ENCODE peak calls at places on chromosomes 16 and 17, in eight cellular contexts. K is IMR-90, Z is AG10803, W is spleen, B is lower leg skin, C is right atrium auricular region, S is AG04450, D is WERI-Rb-1. O is an unnamed sample.

GRCh38 chr17:75683467-75684041 is 16.4 kb downstream of the SAP30BP start:
- DNase-seq in S (no peak), W (no peak), Z (peak; percentile 36), K (peak; percentile 80), D (no peak), C (no peak), B (no peak), O (no peak)

GRCh38 chr17:81165246-81166032 is at the start of gene PVALEF:
- DNase-seq in B (no peak), C (no peak), W (peak; percentile 72), K (no peak), D (peak; percentile 64), S (no peak), Z (no peak), O (no peak)

GRCh38 chr16:86491643-86492030 is 18.7 kb upstream of the FOXF1 start:
- DNase-seq in K (no peak), B (no peak), W (no peak), C (no peak), Z (no peak), D (no peak), S (no peak), O (no peak)

GRCh38 chr16:754208-755097 is 6.1 kb upstream of the MSLN start:
- DNase-seq in Z (no peak), C (no peak), B (no peak), W (peak; percentile 73), K (no peak), S (no peak), D (no peak), O (no peak)

GRCh38 chr16:27485811-27486210 is 63.9 kb downstream of the GTF3C1 start:
- DNase-seq in S (no peak), K (no peak), C (no peak), W (peak; percentile 45), Z (no peak), B (no peak), D (no peak), O (no peak)

GRCh38 chr17:75260679-75261335 is 599 bp downstream of the GGA3 start:
- DNase-seq in D (no peak), S (no peak), B (no peak), Z (no peak), K (peak; percentile 24), W (no peak), C (no peak), O (no peak)

GRCh38 chr16:87303962-87304521 is 13.2 kb downstream of the C16orf95 start:
- DNase-seq in D (no peak), W (no peak), B (no peak), S (no peak), C (no peak), Z (no peak), K (no peak), O (no peak)

GRCh38 chr17:52648995-52649394 is 490.5 kb upstream of the CA10 start:
- DNase-seq in W (no peak), Z (no peak), D (no peak), S (no peak), C (no peak), K (no peak), B (no peak), O (no peak)

GRCh38 chr16:17509194-17509593 is 38.4 kb upstream of the XYLT1 start:
- DNase-seq in C (no peak), D (no peak), B (no peak), Z (no peak), S (no peak), W (no peak), K (no peak), O (no peak)

GRCh38 chr17:6435968-6436367 is 1.0 kb upstream of the AIPL1 start:
- DNase-seq in S (peak; percentile 34), W (peak; percentile 85), D (peak; percentile 82), C (peak; percentile 62), K (peak; percentile 61), B (no peak), Z (peak; percentile 62), O (no peak)

GRCh38 chr17:4782652-4783051 is 3.5 kb downstream of the VMO1 start:
- DNase-seq in D (no peak), B (no peak), W (peak; percentile 76), Z (no peak), C (no peak), K (no peak), S (no peak), O (no peak)

GRCh38 chr16:1789643-1790045 is 3.9 kb downstream of the IGFALS start:
- DNase-seq in D (no peak), S (no peak), Z (no peak), B (peak; percentile 85), W (peak; percentile 71), K (no peak), C (no peak), O (no peak)

GRCh38 chr16:49282690-49283375 is 1.2 kb upstream of the CBLN1 start:
- DNase-seq in Z (no peak), S (no peak), B (no peak), W (no peak), D (peak; percentile 87), C (no peak), K (no peak), O (no peak)

GRCh38 chr16:22353188-22353919 is 21.1 kb downstream of the CDR2 start:
- DNase-seq in Z (peak; percentile 89), S (peak; percentile 71), C (no peak), K (peak; percentile 89), B (no peak), D (no peak), W (no peak), O (no peak)

GRCh38 chr17:43568506-43569082 is 22.5 kb upstream of the ETV4 start:
- DNase-seq in D (no peak), Z (no peak), K (no peak), W (no peak), B (no peak), C (no peak), S (no peak), O (no peak)

GRCh38 chr17:78255953-78256704 is 24.7 kb downstream of the TMEM235 start:
- DNase-seq in Z (no peak), B (no peak), K (no peak), C (no peak), S (no peak), W (peak; percentile 81), D (peak; percentile 60), O (no peak)

GRCh38 chr16:2205967-2206313 is 686 bp downstream of the MLST8 start:
- DNase-seq in W (peak; percentile 91), K (no peak), Z (no peak), D (no peak), S (no peak), C (no peak), B (no peak), O (no peak)

GRCh38 chr17:2034806-2035548 is 5.0 kb downstream of the DPH1 start:
- DNase-seq in W (no peak), D (no peak), Z (peak; percentile 93), B (no peak), S (no peak), C (no peak), K (peak; percentile 56), O (no peak)

GRCh38 chr17:41962111-41962510 is 4.5 kb upstream of the CNP start:
- DNase-seq in D (no peak), B (no peak), Z (no peak), K (no peak), W (no peak), S (no peak), C (no peak), O (no peak)
- H3K4me3 ChIP-seq in D (no peak overlapping the region), B (no peak overlapping the region), Z (no peak overlapping the region), K (no peak overlapping the region), W (no peak overlapping the region), S (no peak overlapping the region), C (no peak overlapping the region), O (no peak overlapping the region)

DNA sequence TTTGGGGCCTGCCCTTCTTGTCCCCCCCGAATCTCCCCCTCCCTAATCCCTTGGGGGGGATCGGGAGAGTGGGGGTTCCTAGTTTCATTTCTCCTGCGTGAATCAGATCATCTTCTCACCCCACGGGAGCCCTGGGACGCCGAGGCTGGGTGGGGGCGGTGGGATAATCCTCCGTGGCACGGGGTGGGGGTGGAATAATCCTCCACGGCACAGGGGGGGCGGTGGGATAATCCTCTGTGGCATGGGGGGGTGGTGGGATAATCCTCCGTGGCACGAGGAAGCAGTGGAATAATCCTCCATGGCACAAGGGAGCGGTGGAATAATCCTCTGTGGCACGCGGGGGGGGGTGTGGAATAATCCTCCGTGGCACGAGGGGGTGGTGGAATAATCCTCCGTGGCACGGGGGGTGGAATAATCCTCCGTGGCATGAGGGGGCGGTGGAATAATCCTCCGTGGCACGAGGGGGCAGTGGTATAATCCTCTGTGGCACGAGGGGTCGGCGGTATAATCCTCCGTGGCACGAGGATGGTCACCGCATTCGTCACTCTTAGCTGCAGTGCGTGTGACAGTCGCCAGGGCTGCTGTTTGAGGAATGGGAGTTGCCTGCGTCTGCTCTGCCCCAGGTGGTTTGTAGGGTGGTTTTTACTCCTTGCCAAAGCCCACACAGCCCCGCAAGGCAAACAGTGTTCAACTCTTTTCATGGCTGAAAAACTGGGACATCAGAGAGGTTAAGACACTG is 156.9 kb downstream of the LAT start:
- DNase-seq in C (no peak), Z (no peak), W (peak; percentile 50), D (no peak), S (no peak), B (peak; percentile 72), K (no peak), O (no peak)
- TF ChIP-seq CTCF in C (no peak), Z (no peak), W (no peak), D (no peak), S (no peak), B (no peak), K (no peak), O (no peak)

DNA sequence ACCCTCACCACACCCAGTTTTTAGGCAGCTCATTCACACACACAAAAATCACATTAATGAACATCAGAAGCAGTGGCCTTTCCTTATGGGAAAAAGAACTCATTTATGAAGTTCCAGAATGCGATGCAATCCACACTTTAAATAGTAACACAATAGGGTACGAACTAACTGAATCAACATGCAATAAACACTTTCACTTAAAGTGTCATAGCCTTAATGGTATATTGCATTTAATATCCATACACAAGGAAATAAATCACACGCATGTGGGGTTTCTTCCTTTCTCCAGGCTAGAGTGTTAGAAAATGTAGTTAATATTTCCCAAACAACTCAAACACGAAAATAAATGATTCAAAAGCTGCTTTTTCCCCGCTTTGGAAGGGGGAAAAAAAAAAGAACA is 19.7 kb downstream of the ADCY9 start:
- DNase-seq in D (no peak), K (no peak), W (no peak), C (no peak), Z (no peak), S (no peak), B (no peak), O (no peak)
- H3K4me3 ChIP-seq in D (no peak overlapping the region), K (no peak overlapping the region), W (no peak overlapping the region), C (no peak overlapping the region), Z (no peak overlapping the region), S (no peak overlapping the region), B (no peak overlapping the region), O (no peak overlapping the region)

GRCh38 chr16:35431829-35432663 is 1972.6 kb downstream of the TP53TG3F start:
- DNase-seq in S (no peak), C (no peak), Z (no peak), B (no peak), D (peak; percentile 53), K (no peak), W (no peak), O (no peak)
- TF ChIP-seq CTCF in S (peak; percentile 23), C (peak; percentile 65), Z (peak; percentile 35), B (no peak), D (peak; percentile 94), K (no peak), W (peak; percentile 38), O (peak; percentile 45)

GRCh38 chr16:84883301-84883700 is 63.5 kb downstream of the CRISPLD2 start:
- DNase-seq in S (no peak), Z (peak; percentile 41), D (no peak), C (peak; percentile 73), W (no peak), B (no peak), K (no peak), O (no peak)
- H3K4me3 ChIP-seq in S (no peak overlapping the region), Z (no peak overlapping the region), D (no peak overlapping the region), C (no peak overlapping the region), W (no peak overlapping the region), B (no peak overlapping the region), K (no peak overlapping the region), O (no peak overlapping the region)

O was measured in HFF-Myc.